ENCODE peak calls at places on chromosomes 13 and 19, in nine cellular contexts. One of them, this sample, is unnamed.

GRCh38 chr19:6572217-6572616 is 18.7 kb downstream of the CD70 start:
- DNase-seq in lung: peak
- DNase-seq in GM18507: no peak
- DNase-seq in C1 segment of cervical spinal cord: no peak
- DNase-seq in HT1080: no peak
- DNase-seq in EH: no peak
- DNase-seq in GM12891: no peak
- DNase-seq in GDM1: no peak
- DNase-seq in AG04449: no peak
- DNase-seq in this sample: no peak

GRCh38 chr19:46828484-46828883 is 22.2 kb downstream of the AP2S1 start:
- DNase-seq in HT1080: no peak
- DNase-seq in lung: no peak
- DNase-seq in GM12891: no peak
- DNase-seq in EH: peak
- DNase-seq in AG04449: no peak
- DNase-seq in GDM1: no peak
- DNase-seq in C1 segment of cervical spinal cord: no peak
- DNase-seq in GM18507: no peak
- DNase-seq in this sample: peak

GRCh38 chr19:46604781-46605355 is 3.7 kb downstream of the CALM3 start:
- DNase-seq in GM12891: no peak
- DNase-seq in AG04449: no peak
- DNase-seq in GDM1: no peak
- DNase-seq in EH: no peak
- DNase-seq in HT1080: no peak
- DNase-seq in GM18507: no peak
- DNase-seq in lung: no peak
- DNase-seq in C1 segment of cervical spinal cord: no peak
- DNase-seq in this sample: no peak

GRCh38 chr13:73060251-73061160 is 1.7 kb downstream of the KLF5 start:
- DNase-seq in GM18507: no peak
- DNase-seq in lung: no peak
- DNase-seq in C1 segment of cervical spinal cord: no peak
- DNase-seq in EH: peak
- DNase-seq in GM12891: no peak
- DNase-seq in HT1080: peak
- DNase-seq in GDM1: no peak
- DNase-seq in AG04449: peak
- DNase-seq in this sample: peak

GRCh38 chr13:113764793-113765190 is 5.8 kb downstream of the TMEM255B start:
- DNase-seq in AG04449: no peak
- DNase-seq in GM12891: no peak
- DNase-seq in GDM1: no peak
- DNase-seq in lung: no peak
- DNase-seq in EH: no peak
- DNase-seq in C1 segment of cervical spinal cord: no peak
- DNase-seq in HT1080: no peak
- DNase-seq in GM18507: no peak
- DNase-seq in this sample: no peak

GRCh38 chr13:25840261-25840660 is 211.6 kb downstream of the SHISA2 start:
- DNase-seq in GDM1: no peak
- DNase-seq in AG04449: no peak
- DNase-seq in lung: no peak
- DNase-seq in C1 segment of cervical spinal cord: no peak
- DNase-seq in EH: no peak
- DNase-seq in GM18507: no peak
- DNase-seq in GM12891: no peak
- DNase-seq in HT1080: no peak
- DNase-seq in this sample: no peak

GRCh38 chr13:41177616-41178015 is 16.8 kb downstream of the KBTBD7 start:
- DNase-seq in GM12891: no peak
- DNase-seq in GDM1: no peak
- DNase-seq in EH: no peak
- DNase-seq in HT1080: no peak
- DNase-seq in GM18507: no peak
- DNase-seq in AG04449: no peak
- DNase-seq in C1 segment of cervical spinal cord: no peak
- DNase-seq in lung: no peak
- DNase-seq in this sample: peak

GRCh38 chr19:41352609-41353465 is 885 bp downstream of the TGFB1 start:
- DNase-seq in AG04449: no peak
- DNase-seq in GM12891: peak
- DNase-seq in lung: peak
- DNase-seq in HT1080: peak
- DNase-seq in GDM1: peak
- DNase-seq in GM18507: peak
- DNase-seq in EH: peak
- DNase-seq in C1 segment of cervical spinal cord: no peak
- DNase-seq in this sample: peak

GRCh38 chr19:47363758-47364529 is 14.8 kb downstream of the DHX34 start:
- DNase-seq in GDM1: no peak
- DNase-seq in GM12891: no peak
- DNase-seq in lung: no peak
- DNase-seq in C1 segment of cervical spinal cord: no peak
- DNase-seq in HT1080: peak
- DNase-seq in AG04449: no peak
- DNase-seq in EH: peak
- DNase-seq in GM18507: no peak
- DNase-seq in this sample: peak